ENCODE peak calls at places on chromosomes 2 and 18, in ten cellular contexts. V is osteoblast; N is ACHN; D is prostate gland; B is DMS153; E is choroid plexus epithelial cell; U is activated naive CD4-positive, alpha-beta T cell treated with anti-CD3 and anti-CD28 coated beads, Interleukin-2, amount 50 U/mL, for 16 hours; X is activated T-helper 1 cell treated with Interleukin-2 at 50 U/mL for 16 hours; P is activated CD8-positive, alpha-beta memory T cell treated with anti-CD3 and anti-CD28 coated beads for 1 hour; R is Caco-2. W is an unnamed sample.

GRCh38 chr2:199975297-199975895 is 20.0 kb downstream of the MAIP1 start:
- DNase-seq in V (no peak), N (no peak), B (no peak), D (no peak), P (no peak), E (peak), R (no peak), U (no peak), X (no peak), W (peak)

GRCh38 chr2:180694445-180695421 is 285.7 kb upstream of the UBE2E3 start:
- DNase-seq in X (no peak), V (no peak), N (no peak), D (no peak), R (no peak), P (no peak), U (no peak), E (peak), B (no peak), W (no peak)

GRCh38 chr2:20126469-20126868 is 75.0 kb upstream of the LAPTM4A start:
- DNase-seq in U (no peak), V (no peak), B (no peak), R (no peak), E (no peak), X (no peak), N (no peak), P (no peak), D (no peak), W (no peak)

GRCh38 chr18:80180778-80181564 is 66.3 kb downstream of the PARD6G start:
- DNase-seq in V (peak), B (no peak), P (no peak), E (no peak), D (no peak), R (no peak), N (no peak), X (no peak), U (no peak), W (no peak)

GRCh38 chr2:54531558-54531957 is 75.4 kb downstream of the SPTBN1 start:
- DNase-seq in N (peak), R (no peak), U (no peak), V (peak), X (no peak), E (peak), B (no peak), P (no peak), D (no peak), W (peak)

GRCh38 chr2:69714024-69714423 is 27.9 kb upstream of the ANXA4 start:
- DNase-seq in B (no peak), N (no peak), R (no peak), P (no peak), X (no peak), D (no peak), U (no peak), V (no peak), E (no peak), W (no peak)

GRCh38 chr2:112004246-112004645 is 50.8 kb upstream of the TMEM87B start:
- DNase-seq in V (peak), E (peak), X (no peak), D (peak), P (no peak), N (no peak), U (no peak), R (no peak), B (no peak), W (peak)

GRCh38 chr2:85400951-85401805 is 9.0 kb downstream of the CAPG start:
- DNase-seq in P (no peak), V (no peak), U (no peak), E (no peak), B (no peak), X (no peak), N (no peak), D (peak), R (no peak), W (no peak)

GRCh38 chr2:134167015-134167414 is 86.9 kb upstream of the MGAT5 start:
- DNase-seq in U (no peak), V (no peak), N (no peak), D (no peak), P (no peak), R (no peak), B (no peak), E (peak), X (no peak), W (no peak)

GRCh38 chr2:53407363-53408080 is 360.1 kb upstream of the CHAC2 start:
- DNase-seq in D (no peak), X (no peak), R (no peak), B (no peak), U (no peak), P (no peak), N (no peak), V (no peak), E (peak), W (no peak)

GRCh38 chr2:110983130-110983529 is 137.6 kb upstream of the BCL2L11 start:
- DNase-seq in U (no peak), D (no peak), R (no peak), X (no peak), V (no peak), B (no peak), E (no peak), P (no peak), N (no peak), W (peak)

GRCh38 chr2:140526575-140526974 is 1604.2 kb downstream of the LRP1B start:
- DNase-seq in X (no peak), E (peak), P (no peak), V (no peak), D (no peak), R (no peak), B (no peak), N (peak), U (no peak), W (peak)

GRCh38 chr2:216450784-216451183 is 38.5 kb downstream of the SMARCAL1 start:
- DNase-seq in D (no peak), N (no peak), P (no peak), X (no peak), R (no peak), B (no peak), E (no peak), V (no peak), U (no peak), W (no peak)

W was measured in fibroblast of pulmonary artery.